ENCODE peak calls at places on chromosomes 2 and 18, in four cellular contexts. One of them, this sample, is unnamed.

GRCh38 chr18:50707841-50708240 is 112.0 kb downstream of the MRO start:
- DNase-seq in stomach: no peak
- DNase-seq in GM23248: peak; percentile 16
- DNase-seq in A549: no peak
- DNase-seq in this sample: no peak

GRCh38 chr2:23286765-23287155 is 98.2 kb upstream of the KLHL29 start:
- DNase-seq in stomach: no peak
- DNase-seq in GM23248: peak; percentile 90
- DNase-seq in A549: no peak
- DNase-seq in this sample: no peak

GRCh38 chr18:2716394-2717326 is 61.1 kb downstream of the SMCHD1 start:
- DNase-seq in stomach: no peak
- DNase-seq in GM23248: no peak
- DNase-seq in A549: no peak
- DNase-seq in this sample: no peak

GRCh38 chr2:178296394-178297090 is 102.2 kb downstream of the OSBPL6 start:
- DNase-seq in stomach: no peak
- DNase-seq in GM23248: peak; percentile 7
- DNase-seq in A549: no peak
- DNase-seq in this sample: no peak

GRCh38 chr2:55309441-55309840 is 40.4 kb upstream of the MTIF2 start:
- DNase-seq in stomach: no peak
- DNase-seq in GM23248: peak; percentile 84
- DNase-seq in A549: no peak
- DNase-seq in this sample: no peak

GRCh38 chr2:33494155-33494779 is 17.8 kb downstream of the RASGRP3 start:
- DNase-seq in stomach: no peak
- DNase-seq in GM23248: peak; percentile 50
- DNase-seq in A549: no peak
- DNase-seq in this sample: no peak

GRCh38 chr18:68454511-68455228 is 260.2 kb downstream of the TMX3 start:
- DNase-seq in stomach: no peak
- DNase-seq in GM23248: peak; percentile 85
- DNase-seq in A549: no peak
- DNase-seq in this sample: no peak

GRCh38 chr2:55138045-55138444 is 87.8 kb upstream of the RTN4 start:
- DNase-seq in stomach: no peak
- DNase-seq in GM23248: no peak
- DNase-seq in A549: no peak
- DNase-seq in this sample: no peak

GRCh38 chr2:43154685-43155084 is 71.7 kb downstream of the ZFP36L2 start:
- DNase-seq in stomach: no peak
- DNase-seq in GM23248: no peak
- DNase-seq in A549: no peak
- DNase-seq in this sample: no peak

GRCh38 chr2:217256261-217256660 is 396.4 kb upstream of the TNP1 start:
- DNase-seq in stomach: no peak
- DNase-seq in GM23248: peak; percentile 8
- DNase-seq in A549: no peak
- DNase-seq in this sample: no peak

GRCh38 chr2:161067846-161068245 is 92.4 kb upstream of the TANK start:
- DNase-seq in stomach: no peak
- DNase-seq in GM23248: no peak
- DNase-seq in A549: no peak
- DNase-seq in this sample: no peak

GRCh38 chr2:43478423-43479086 is 117.3 kb downstream of the THADA start:
- DNase-seq in stomach: no peak
- DNase-seq in GM23248: peak; percentile 52
- DNase-seq in A549: no peak
- DNase-seq in this sample: no peak

GRCh38 chr2:177689623-177690022 is 297.1 kb downstream of the AGPS start:
- DNase-seq in stomach: no peak
- DNase-seq in GM23248: no peak
- DNase-seq in A549: no peak
- DNase-seq in this sample: no peak

GRCh38 chr18:3819933-3820332 is 370.0 kb downstream of the TGIF1 start:
- DNase-seq in stomach: no peak
- DNase-seq in GM23248: no peak
- DNase-seq in A549: no peak
- DNase-seq in this sample: no peak

GRCh38 chr2:241846406-241846805 is 12.3 kb downstream of the PDCD1 start:
- DNase-seq in stomach: no peak
- DNase-seq in GM23248: no peak
- DNase-seq in A549: no peak
- DNase-seq in this sample: no peak

GRCh38 chr2:179344280-179344961 is 79.8 kb upstream of the SESTD1 start:
- DNase-seq in stomach: no peak
- DNase-seq in GM23248: peak; percentile 60
- DNase-seq in A549: no peak
- DNase-seq in this sample: no peak

GRCh38 chr2:181466661-181467576 is 9.7 kb downstream of the ITGA4 start:
- DNase-seq in stomach: peak; percentile 77
- DNase-seq in GM23248: peak; percentile 72
- DNase-seq in A549: no peak
- DNase-seq in this sample: no peak

GRCh38 chr18:56803076-56803475 is 151.9 kb downstream of the WDR7 start:
- DNase-seq in stomach: no peak
- DNase-seq in GM23248: peak; percentile 45
- DNase-seq in A549: no peak
- DNase-seq in this sample: no peak

GRCh38 chr2:196925768-196926561 is 542 bp downstream of the PGAP1 start:
- DNase-seq in stomach: peak; percentile 27
- DNase-seq in GM23248: peak; percentile 71
- DNase-seq in A549: peak; percentile 28
- DNase-seq in this sample: no peak

GRCh38 chr2:118371500-118371899 is 283.2 kb downstream of the INSIG2 start:
- DNase-seq in stomach: no peak
- DNase-seq in GM23248: peak; percentile 82
- DNase-seq in A549: peak; percentile 10
- DNase-seq in this sample: no peak

GRCh38 chr2:175854149-175854548 is 147.9 kb downstream of the LNPK start:
- DNase-seq in stomach: no peak
- DNase-seq in GM23248: no peak
- DNase-seq in A549: no peak
- DNase-seq in this sample: no peak

GRCh38 chr18:45044787-45045186 is 364.1 kb downstream of the SETBP1 start:
- DNase-seq in stomach: no peak
- DNase-seq in GM23248: no peak
- DNase-seq in A549: no peak
- DNase-seq in this sample: no peak

GRCh38 chr2:11832531-11832930 is 86.1 kb downstream of the LPIN1 start:
- DNase-seq in stomach: no peak
- DNase-seq in GM23248: no peak
- DNase-seq in A549: no peak
- DNase-seq in this sample: no peak

GRCh38 chr2:127859712-127860085 is 1.7 kb upstream of the POLR2D start:
- DNase-seq in stomach: peak; percentile 88
- DNase-seq in GM23248: no peak
- DNase-seq in A549: no peak
- DNase-seq in this sample: no peak

GRCh38 chr2:134333646-134334189 is 79.8 kb downstream of the MGAT5 start:
- DNase-seq in stomach: no peak
- DNase-seq in GM23248: peak; percentile 2
- DNase-seq in A549: no peak
- DNase-seq in this sample: no peak

GRCh38 chr2:1653956-1654695 is 90.2 kb downstream of the PXDN start:
- DNase-seq in stomach: no peak
- DNase-seq in GM23248: peak; percentile 84
- DNase-seq in A549: no peak
- DNase-seq in this sample: no peak

GRCh38 chr2:218963597-218963996 is 4.1 kb downstream of the CDK5R2 start:
- DNase-seq in stomach: no peak
- DNase-seq in GM23248: no peak
- DNase-seq in A549: no peak
- DNase-seq in this sample: no peak
- H3K4me3 ChIP-seq in stomach: no peak overlapping the region
- H3K4me3 ChIP-seq in GM23248: no peak overlapping the region
- H3K4me3 ChIP-seq in A549: peak overlapping the region; percentile 35
- H3K4me3 ChIP-seq in this sample: peak overlapping the region; percentile 49

GRCh38 chr2:70514612-70515055 is 39.0 kb downstream of the TGFA start:
- DNase-seq in stomach: peak; percentile 92
- DNase-seq in GM23248: no peak
- DNase-seq in A549: no peak
- DNase-seq in this sample: no peak

GRCh38 chr2:70516596-70516995 is 37.0 kb downstream of the TGFA start:
- DNase-seq in stomach: no peak
- DNase-seq in GM23248: peak; percentile 90
- DNase-seq in A549: peak; percentile 71
- DNase-seq in this sample: no peak

GRCh38 chr2:70513751-70514150 is 39.9 kb downstream of the TGFA start:
- DNase-seq in stomach: no peak
- DNase-seq in GM23248: no peak
- DNase-seq in A549: no peak
- DNase-seq in this sample: no peak

GRCh38 chr2:70517804-70518203 is 35.8 kb downstream of the TGFA start:
- DNase-seq in stomach: no peak
- DNase-seq in GM23248: no peak
- DNase-seq in A549: no peak
- DNase-seq in this sample: no peak

DNA sequence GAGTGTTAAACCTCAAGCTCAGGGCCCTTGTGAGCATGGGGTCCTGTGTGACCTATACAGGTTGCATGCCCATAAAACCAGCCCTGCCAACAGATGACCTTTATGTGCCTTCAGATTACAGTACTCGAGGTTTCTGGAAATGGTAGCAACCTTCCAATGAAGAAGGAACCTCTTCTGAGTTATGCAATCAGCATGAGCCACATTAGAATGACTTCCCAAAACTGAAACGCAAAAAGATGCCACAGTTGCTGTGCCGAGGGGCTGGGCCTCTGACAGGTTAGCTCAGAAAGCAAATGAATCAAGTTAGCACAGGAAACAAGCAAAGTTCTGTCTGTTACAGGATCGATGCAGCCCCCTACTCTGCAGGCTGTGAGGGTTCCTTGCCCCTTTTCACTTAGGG is 37.7 kb downstream of the TGFA start:
- DNase-seq in stomach: no peak
- DNase-seq in GM23248: peak; percentile 66
- DNase-seq in A549: no peak
- DNase-seq in this sample: no peak
- H3K4me3 ChIP-seq in stomach: no peak overlapping the region
- H3K4me3 ChIP-seq in GM23248: no peak overlapping the region
- H3K4me3 ChIP-seq in A549: no peak overlapping the region
- H3K4me3 ChIP-seq in this sample: no peak overlapping the region

DNA sequence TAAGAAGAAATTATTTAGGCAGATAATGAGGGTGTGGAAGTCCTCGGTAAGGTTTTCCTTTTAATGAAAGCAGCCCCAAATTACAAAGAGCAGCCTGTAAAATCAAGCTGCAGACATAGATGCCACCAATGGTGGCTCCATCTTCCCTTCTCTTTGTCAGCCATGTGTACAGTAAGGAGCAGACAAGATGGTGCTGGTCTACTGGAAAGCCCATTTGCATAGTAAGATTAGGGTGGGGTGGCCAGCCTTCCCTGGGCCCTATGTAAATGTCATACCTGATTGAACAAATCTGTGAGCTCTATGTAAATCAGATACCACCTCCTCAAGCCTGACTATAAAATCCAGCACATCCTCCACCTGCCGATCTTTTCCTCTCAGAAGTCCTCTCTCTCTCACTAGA is 154.4 kb upstream of the SERTAD2 start:
- DNase-seq in stomach: no peak
- DNase-seq in GM23248: no peak
- DNase-seq in A549: no peak
- DNase-seq in this sample: no peak
- H3K4me3 ChIP-seq in stomach: no peak overlapping the region
- H3K4me3 ChIP-seq in GM23248: peak overlapping the region; percentile 53
- H3K4me3 ChIP-seq in A549: no peak overlapping the region
- H3K4me3 ChIP-seq in this sample: no peak overlapping the region

DNA sequence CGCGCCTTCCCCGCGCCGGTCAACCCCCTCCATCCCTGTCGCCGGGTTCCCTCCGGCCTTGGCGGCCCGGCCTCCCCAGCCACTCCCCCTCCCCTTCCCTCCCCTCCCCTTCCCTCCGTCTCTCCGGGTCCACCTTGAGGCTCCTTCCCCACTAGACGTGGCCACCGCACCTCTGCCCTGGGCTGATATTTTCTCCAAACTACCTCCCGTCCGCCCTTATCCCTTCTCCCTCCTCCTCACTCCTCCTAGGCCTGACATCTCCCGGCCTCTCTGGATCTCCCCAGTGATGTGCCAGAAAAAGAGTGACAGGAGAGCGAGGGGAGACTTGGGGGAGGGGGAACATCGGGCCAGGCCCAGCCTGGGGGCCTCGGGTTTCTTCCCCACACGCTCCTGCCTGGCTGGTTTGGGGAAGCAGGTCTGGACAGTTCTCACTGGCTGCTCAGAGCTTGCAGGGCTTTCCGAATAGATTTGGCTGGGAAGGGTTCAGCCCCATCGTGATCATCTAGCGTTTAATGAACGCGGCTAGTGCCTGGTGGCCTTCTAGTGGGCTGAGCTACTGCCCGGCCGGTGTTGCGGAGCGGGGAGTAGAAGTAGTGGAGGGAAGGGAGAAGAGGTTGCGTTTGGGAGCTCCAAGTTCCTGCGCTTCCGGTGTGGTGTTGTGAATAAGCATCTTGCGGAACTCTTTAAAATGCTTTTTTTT is 641 bp downstream of the MAPRE3 start:
- DNase-seq in stomach: no peak
- DNase-seq in GM23248: peak; percentile 72
- DNase-seq in A549: peak; percentile 46
- DNase-seq in this sample: no peak
- H3K4me3 ChIP-seq in stomach: peak overlapping the region; percentile 88
- H3K4me3 ChIP-seq in GM23248: peak overlapping the region; percentile 87
- H3K4me3 ChIP-seq in A549: peak overlapping the region; percentile 93
- H3K4me3 ChIP-seq in this sample: peak overlapping the region; percentile 61

GRCh38 chr2:100878000-100878786 is 58.3 kb downstream of the NPAS2 start:
- DNase-seq in stomach: peak; percentile 27
- DNase-seq in GM23248: peak; percentile 22
- DNase-seq in A549: no peak
- DNase-seq in this sample: no peak
- H3K4me3 ChIP-seq in stomach: no peak overlapping the region
- H3K4me3 ChIP-seq in GM23248: no peak overlapping the region
- H3K4me3 ChIP-seq in A549: no peak overlapping the region
- H3K4me3 ChIP-seq in this sample: no peak overlapping the region

GRCh38 chr2:107737764-107738163 is 88.9 kb upstream of the RGPD4 start:
- DNase-seq in stomach: no peak
- DNase-seq in GM23248: no peak
- DNase-seq in A549: no peak
- DNase-seq in this sample: no peak
- H3K4me3 ChIP-seq in stomach: no peak overlapping the region
- H3K4me3 ChIP-seq in GM23248: no peak overlapping the region
- H3K4me3 ChIP-seq in A549: no peak overlapping the region
- H3K4me3 ChIP-seq in this sample: no peak overlapping the region

GRCh38 chr18:76451475-76452331 is 43.3 kb downstream of the ZNF516 start:
- DNase-seq in stomach: no peak
- DNase-seq in GM23248: peak; percentile 66
- DNase-seq in A549: no peak
- DNase-seq in this sample: no peak
- H3K4me3 ChIP-seq in stomach: peak overlapping the region; percentile 51
- H3K4me3 ChIP-seq in GM23248: peak overlapping the region; percentile 71
- H3K4me3 ChIP-seq in A549: no peak overlapping the region
- H3K4me3 ChIP-seq in this sample: peak overlapping the region; percentile 47

GRCh38 chr2:98446850-98447249 is 2.2 kb downstream of the INPP4A start:
- DNase-seq in stomach: no peak
- DNase-seq in GM23248: no peak
- DNase-seq in A549: no peak
- DNase-seq in this sample: no peak
- H3K4me3 ChIP-seq in stomach: no peak overlapping the region
- H3K4me3 ChIP-seq in GM23248: no peak overlapping the region
- H3K4me3 ChIP-seq in A549: no peak overlapping the region
- H3K4me3 ChIP-seq in this sample: no peak overlapping the region

This sample was measured in epithelial cell of proximal tubule.